ENCODE peak calls at places on chromosomes 12 and 14, in six cellular contexts. One of them, this sample, is unnamed.

GRCh38 chr14:58572092-58572853 is 65.5 kb upstream of the DACT1 start:
- DNase-seq in GM13977: no peak
- DNase-seq in stimulated activated CD8-positive, alpha-beta memory T cell treated with anti-CD3 and anti-CD28 coated beads, Interleukin-15, amount 100 ng/mL, for 4 hours: peak
- DNase-seq in NCI-H2107: no peak
- DNase-seq in iris pigment epithelial cell: peak
- DNase-seq in neuronal stem cell: no peak
- DNase-seq in this sample: peak

GRCh38 chr12:89411846-89412245 is 59.5 kb upstream of the DUSP6 start:
- DNase-seq in GM13977: no peak
- DNase-seq in stimulated activated CD8-positive, alpha-beta memory T cell treated with anti-CD3 and anti-CD28 coated beads, Interleukin-15, amount 100 ng/mL, for 4 hours: no peak
- DNase-seq in NCI-H2107: no peak
- DNase-seq in iris pigment epithelial cell: peak
- DNase-seq in neuronal stem cell: no peak
- DNase-seq in this sample: no peak

GRCh38 chr14:55448146-55448614 is 7.8 kb upstream of the TBPL2 start:
- DNase-seq in GM13977: no peak
- DNase-seq in stimulated activated CD8-positive, alpha-beta memory T cell treated with anti-CD3 and anti-CD28 coated beads, Interleukin-15, amount 100 ng/mL, for 4 hours: no peak
- DNase-seq in NCI-H2107: no peak
- DNase-seq in iris pigment epithelial cell: peak
- DNase-seq in neuronal stem cell: no peak
- DNase-seq in this sample: no peak

GRCh38 chr12:64373204-64373603 is 17.4 kb downstream of the C12orf56 start:
- DNase-seq in GM13977: no peak
- DNase-seq in stimulated activated CD8-positive, alpha-beta memory T cell treated with anti-CD3 and anti-CD28 coated beads, Interleukin-15, amount 100 ng/mL, for 4 hours: no peak
- DNase-seq in NCI-H2107: no peak
- DNase-seq in iris pigment epithelial cell: peak
- DNase-seq in neuronal stem cell: no peak
- DNase-seq in this sample: no peak

GRCh38 chr14:87013583-87013982 is 979.4 kb downstream of the GALC start:
- DNase-seq in GM13977: no peak
- DNase-seq in stimulated activated CD8-positive, alpha-beta memory T cell treated with anti-CD3 and anti-CD28 coated beads, Interleukin-15, amount 100 ng/mL, for 4 hours: no peak
- DNase-seq in NCI-H2107: no peak
- DNase-seq in iris pigment epithelial cell: peak
- DNase-seq in neuronal stem cell: no peak
- DNase-seq in this sample: peak

GRCh38 chr14:28242895-28243294 is 523.7 kb upstream of the FOXG1 start:
- DNase-seq in GM13977: no peak
- DNase-seq in stimulated activated CD8-positive, alpha-beta memory T cell treated with anti-CD3 and anti-CD28 coated beads, Interleukin-15, amount 100 ng/mL, for 4 hours: no peak
- DNase-seq in NCI-H2107: no peak
- DNase-seq in iris pigment epithelial cell: no peak
- DNase-seq in neuronal stem cell: no peak
- DNase-seq in this sample: no peak

GRCh38 chr12:121949643-121950397 is 31.4 kb downstream of the CFAP251 start:
- DNase-seq in GM13977: no peak
- DNase-seq in stimulated activated CD8-positive, alpha-beta memory T cell treated with anti-CD3 and anti-CD28 coated beads, Interleukin-15, amount 100 ng/mL, for 4 hours: no peak
- DNase-seq in NCI-H2107: no peak
- DNase-seq in iris pigment epithelial cell: peak
- DNase-seq in neuronal stem cell: no peak
- DNase-seq in this sample: no peak

GRCh38 chr14:86363576-86363975 is 833.6 kb downstream of the FLRT2 start:
- DNase-seq in GM13977: no peak
- DNase-seq in stimulated activated CD8-positive, alpha-beta memory T cell treated with anti-CD3 and anti-CD28 coated beads, Interleukin-15, amount 100 ng/mL, for 4 hours: no peak
- DNase-seq in NCI-H2107: no peak
- DNase-seq in iris pigment epithelial cell: no peak
- DNase-seq in neuronal stem cell: no peak
- DNase-seq in this sample: no peak

GRCh38 chr12:89621511-89621910 is 87.1 kb downstream of the ATP2B1 start:
- DNase-seq in GM13977: no peak
- DNase-seq in stimulated activated CD8-positive, alpha-beta memory T cell treated with anti-CD3 and anti-CD28 coated beads, Interleukin-15, amount 100 ng/mL, for 4 hours: no peak
- DNase-seq in NCI-H2107: no peak
- DNase-seq in iris pigment epithelial cell: peak
- DNase-seq in neuronal stem cell: no peak
- DNase-seq in this sample: peak

GRCh38 chr12:114444422-114445279 is 38.7 kb upstream of the TBX5 start:
- DNase-seq in GM13977: no peak
- DNase-seq in stimulated activated CD8-positive, alpha-beta memory T cell treated with anti-CD3 and anti-CD28 coated beads, Interleukin-15, amount 100 ng/mL, for 4 hours: no peak
- DNase-seq in NCI-H2107: no peak
- DNase-seq in iris pigment epithelial cell: peak
- DNase-seq in neuronal stem cell: no peak
- DNase-seq in this sample: no peak

GRCh38 chr12:117009759-117010158 is 89.5 kb downstream of the TESC start:
- DNase-seq in GM13977: no peak
- DNase-seq in stimulated activated CD8-positive, alpha-beta memory T cell treated with anti-CD3 and anti-CD28 coated beads, Interleukin-15, amount 100 ng/mL, for 4 hours: no peak
- DNase-seq in NCI-H2107: no peak
- DNase-seq in iris pigment epithelial cell: no peak
- DNase-seq in neuronal stem cell: no peak
- DNase-seq in this sample: no peak

GRCh38 chr12:14410841-14411569 is 45.5 kb downstream of the ATF7IP start:
- DNase-seq in GM13977: no peak
- DNase-seq in stimulated activated CD8-positive, alpha-beta memory T cell treated with anti-CD3 and anti-CD28 coated beads, Interleukin-15, amount 100 ng/mL, for 4 hours: no peak
- DNase-seq in NCI-H2107: no peak
- DNase-seq in iris pigment epithelial cell: peak
- DNase-seq in neuronal stem cell: no peak
- DNase-seq in this sample: no peak

GRCh38 chr12:105474672-105475071 is 144.2 kb downstream of the C12orf75 start:
- DNase-seq in GM13977: no peak
- DNase-seq in stimulated activated CD8-positive, alpha-beta memory T cell treated with anti-CD3 and anti-CD28 coated beads, Interleukin-15, amount 100 ng/mL, for 4 hours: no peak
- DNase-seq in NCI-H2107: no peak
- DNase-seq in iris pigment epithelial cell: no peak
- DNase-seq in neuronal stem cell: no peak
- DNase-seq in this sample: no peak

GRCh38 chr12:50166776-50167025 is 468 bp downstream of the CERS5 start:
- DNase-seq in GM13977: no peak
- DNase-seq in stimulated activated CD8-positive, alpha-beta memory T cell treated with anti-CD3 and anti-CD28 coated beads, Interleukin-15, amount 100 ng/mL, for 4 hours: no peak
- DNase-seq in NCI-H2107: no peak
- DNase-seq in iris pigment epithelial cell: peak
- DNase-seq in neuronal stem cell: no peak
- DNase-seq in this sample: no peak

GRCh38 chr12:63822352-63822751 is 22.1 kb upstream of the SRGAP1 start:
- DNase-seq in GM13977: no peak
- DNase-seq in stimulated activated CD8-positive, alpha-beta memory T cell treated with anti-CD3 and anti-CD28 coated beads, Interleukin-15, amount 100 ng/mL, for 4 hours: no peak
- DNase-seq in NCI-H2107: no peak
- DNase-seq in iris pigment epithelial cell: peak
- DNase-seq in neuronal stem cell: no peak
- DNase-seq in this sample: peak

GRCh38 chr14:59739794-59740193 is 130.8 kb downstream of the RTN1 start:
- DNase-seq in GM13977: no peak
- DNase-seq in stimulated activated CD8-positive, alpha-beta memory T cell treated with anti-CD3 and anti-CD28 coated beads, Interleukin-15, amount 100 ng/mL, for 4 hours: no peak
- DNase-seq in NCI-H2107: no peak
- DNase-seq in iris pigment epithelial cell: no peak
- DNase-seq in neuronal stem cell: no peak
- DNase-seq in this sample: peak